ENCODE peak calls at places on chromosomes 7 and 10, in nine cellular contexts. One of them, this sample, is unnamed.

GRCh38 chr7:73436031-73436929 is 2.7 kb downstream of the FZD9 start:
- DNase-seq in C1 segment of cervical spinal cord: no peak
- DNase-seq in body of pancreas: no peak
- DNase-seq in EL: peak; percentile 49
- DNase-seq in GM04504: no peak
- DNase-seq in Ammon's horn: no peak
- DNase-seq in SK-N-SH: peak; percentile 64
- DNase-seq in stromal cell of bone marrow: no peak
- DNase-seq in AG09309: no peak
- DNase-seq in this sample: no peak

GRCh38 chr7:158834799-158835784 is 5.8 kb upstream of the ESYT2 start:
- DNase-seq in C1 segment of cervical spinal cord: no peak
- DNase-seq in body of pancreas: no peak
- DNase-seq in EL: no peak
- DNase-seq in GM04504: no peak
- DNase-seq in Ammon's horn: no peak
- DNase-seq in SK-N-SH: no peak
- DNase-seq in stromal cell of bone marrow: no peak
- DNase-seq in AG09309: no peak
- DNase-seq in this sample: no peak

GRCh38 chr10:59741048-59741447 is 12.2 kb downstream of the MRLN start:
- DNase-seq in C1 segment of cervical spinal cord: no peak
- DNase-seq in body of pancreas: no peak
- DNase-seq in EL: no peak
- DNase-seq in GM04504: no peak
- DNase-seq in Ammon's horn: no peak
- DNase-seq in SK-N-SH: no peak
- DNase-seq in stromal cell of bone marrow: no peak
- DNase-seq in AG09309: no peak
- DNase-seq in this sample: no peak

GRCh38 chr7:100065452-100066186 is 15.9 kb downstream of the ZNF3 start:
- DNase-seq in C1 segment of cervical spinal cord: no peak
- DNase-seq in body of pancreas: no peak
- DNase-seq in EL: no peak
- DNase-seq in GM04504: peak; percentile 72
- DNase-seq in Ammon's horn: no peak
- DNase-seq in SK-N-SH: peak; percentile 65
- DNase-seq in stromal cell of bone marrow: peak; percentile 67
- DNase-seq in AG09309: no peak
- DNase-seq in this sample: no peak

GRCh38 chr10:75845538-75845937 is 414.1 kb downstream of the LRMDA start:
- DNase-seq in C1 segment of cervical spinal cord: no peak
- DNase-seq in body of pancreas: no peak
- DNase-seq in EL: no peak
- DNase-seq in GM04504: no peak
- DNase-seq in Ammon's horn: peak; percentile 17
- DNase-seq in SK-N-SH: no peak
- DNase-seq in stromal cell of bone marrow: no peak
- DNase-seq in AG09309: no peak
- DNase-seq in this sample: no peak

GRCh38 chr10:53700227-53700626 is 927.6 kb upstream of the MBL2 start:
- DNase-seq in C1 segment of cervical spinal cord: no peak
- DNase-seq in body of pancreas: no peak
- DNase-seq in EL: no peak
- DNase-seq in GM04504: no peak
- DNase-seq in Ammon's horn: peak; percentile 11
- DNase-seq in SK-N-SH: no peak
- DNase-seq in stromal cell of bone marrow: no peak
- DNase-seq in AG09309: no peak
- DNase-seq in this sample: no peak

GRCh38 chr10:132421377-132422168 is 24.6 kb downstream of the PWWP2B start:
- DNase-seq in C1 segment of cervical spinal cord: peak; percentile 45
- DNase-seq in body of pancreas: peak; percentile 92
- DNase-seq in EL: peak; percentile 33
- DNase-seq in GM04504: peak; percentile 40
- DNase-seq in Ammon's horn: peak; percentile 57
- DNase-seq in SK-N-SH: peak; percentile 45
- DNase-seq in stromal cell of bone marrow: peak; percentile 41
- DNase-seq in AG09309: no peak
- DNase-seq in this sample: peak; percentile 83

GRCh38 chr7:90709501-90710465 is 113.7 kb downstream of the CDK14 start:
- DNase-seq in C1 segment of cervical spinal cord: no peak
- DNase-seq in body of pancreas: peak; percentile 27
- DNase-seq in EL: peak; percentile 35
- DNase-seq in GM04504: peak; percentile 40
- DNase-seq in Ammon's horn: peak; percentile 64
- DNase-seq in SK-N-SH: no peak
- DNase-seq in stromal cell of bone marrow: peak; percentile 71
- DNase-seq in AG09309: no peak
- DNase-seq in this sample: no peak

GRCh38 chr10:77507313-77507712 is 130.3 kb downstream of the KCNMA1 start:
- DNase-seq in C1 segment of cervical spinal cord: no peak
- DNase-seq in body of pancreas: no peak
- DNase-seq in EL: peak; percentile 61
- DNase-seq in GM04504: no peak
- DNase-seq in Ammon's horn: peak; percentile 17
- DNase-seq in SK-N-SH: peak; percentile 50
- DNase-seq in stromal cell of bone marrow: no peak
- DNase-seq in AG09309: no peak
- DNase-seq in this sample: no peak

GRCh38 chr7:108722561-108722960 is 152.9 kb downstream of the DNAJB9 start:
- DNase-seq in C1 segment of cervical spinal cord: no peak
- DNase-seq in body of pancreas: no peak
- DNase-seq in EL: no peak
- DNase-seq in GM04504: no peak
- DNase-seq in Ammon's horn: no peak
- DNase-seq in SK-N-SH: no peak
- DNase-seq in stromal cell of bone marrow: no peak
- DNase-seq in AG09309: no peak
- DNase-seq in this sample: no peak

GRCh38 chr7:10237306-10237705 is 736.4 kb upstream of the PHF14 start:
- DNase-seq in C1 segment of cervical spinal cord: no peak
- DNase-seq in body of pancreas: peak; percentile 31
- DNase-seq in EL: no peak
- DNase-seq in GM04504: no peak
- DNase-seq in Ammon's horn: no peak
- DNase-seq in SK-N-SH: no peak
- DNase-seq in stromal cell of bone marrow: peak; percentile 8
- DNase-seq in AG09309: no peak
- DNase-seq in this sample: no peak

GRCh38 chr7:57305192-57305748 is 144.7 kb upstream of the ZNF716 start:
- DNase-seq in C1 segment of cervical spinal cord: no peak
- DNase-seq in body of pancreas: no peak
- DNase-seq in EL: no peak
- DNase-seq in GM04504: no peak
- DNase-seq in Ammon's horn: no peak
- DNase-seq in SK-N-SH: peak; percentile 22
- DNase-seq in stromal cell of bone marrow: no peak
- DNase-seq in AG09309: no peak
- DNase-seq in this sample: no peak

GRCh38 chr7:111132833-111133232 is 41.9 kb downstream of the LRRN3 start:
- DNase-seq in C1 segment of cervical spinal cord: no peak
- DNase-seq in body of pancreas: no peak
- DNase-seq in EL: peak; percentile 16
- DNase-seq in GM04504: no peak
- DNase-seq in Ammon's horn: no peak
- DNase-seq in SK-N-SH: no peak
- DNase-seq in stromal cell of bone marrow: no peak
- DNase-seq in AG09309: no peak
- DNase-seq in this sample: no peak

GRCh38 chr7:2567663-2568238 is 9.0 kb downstream of the IQCE start:
- DNase-seq in C1 segment of cervical spinal cord: peak; percentile 10
- DNase-seq in body of pancreas: no peak
- DNase-seq in EL: peak; percentile 38
- DNase-seq in GM04504: no peak
- DNase-seq in Ammon's horn: peak; percentile 80
- DNase-seq in SK-N-SH: peak; percentile 69
- DNase-seq in stromal cell of bone marrow: no peak
- DNase-seq in AG09309: no peak
- DNase-seq in this sample: no peak

GRCh38 chr7:46814516-46815250 is 767.2 kb downstream of the TNS3 start:
- DNase-seq in C1 segment of cervical spinal cord: no peak
- DNase-seq in body of pancreas: no peak
- DNase-seq in EL: no peak
- DNase-seq in GM04504: peak; percentile 10
- DNase-seq in Ammon's horn: no peak
- DNase-seq in SK-N-SH: no peak
- DNase-seq in stromal cell of bone marrow: no peak
- DNase-seq in AG09309: no peak
- DNase-seq in this sample: no peak

This sample was measured in mucosa of gallbladder.